ENCODE peak calls at places on chromosomes 6 and 20, in four cellular contexts. Z is mesenchymal stem cell, V is neuronal stem cell, X is H1. I is an unnamed sample.

GRCh38 chr20:61115627-61116026 is 136.4 kb upstream of the CDH4 start:
- DNase-seq in V (no peak), X (no peak), Z (no peak), I (no peak)

GRCh38 chr20:50273601-50274491 is 83.2 kb downstream of the CEBPB start:
- DNase-seq in X (no peak), V (no peak), Z (no peak), I (no peak)

GRCh38 chr6:113893866-113894265 is 36.7 kb downstream of the MARCKS start:
- DNase-seq in V (no peak), X (no peak), Z (peak; percentile 45), I (no peak)

GRCh38 chr6:168865-169455 is 123.3 kb upstream of the DUSP22 start:
- DNase-seq in V (peak; percentile 35), Z (peak; percentile 65), X (no peak), I (no peak)

GRCh38 chr6:4344317-4344899 is 209.0 kb upstream of the ECI2 start:
- DNase-seq in X (no peak), Z (peak; percentile 40), V (no peak), I (peak; percentile 18)

GRCh38 chr6:25017932-25018581 is 82.3 kb upstream of the RIPOR2 start:
- DNase-seq in X (peak; percentile 75), Z (peak; percentile 47), V (peak; percentile 48), I (peak; percentile 91)

GRCh38 chr6:5202206-5202605 is 58.5 kb downstream of the LYRM4 start:
- DNase-seq in Z (no peak), V (no peak), X (no peak), I (no peak)

GRCh38 chr6:68635706-68636513 is 828 bp downstream of the ADGRB3 start:
- DNase-seq in X (peak; percentile 53), V (peak; percentile 23), Z (peak; percentile 42), I (no peak)

GRCh38 chr20:40471261-40471629 is 217.8 kb downstream of the MAFB start:
- DNase-seq in V (peak; percentile 15), X (peak; percentile 51), Z (peak; percentile 7), I (peak; percentile 82)

GRCh38 chr6:148624025-148624424 is 122.8 kb upstream of the UST start:
- DNase-seq in Z (peak; percentile 64), V (no peak), X (no peak), I (peak; percentile 60)

GRCh38 chr6:154462425-154462824 is 48.1 kb downstream of the CNKSR3 start:
- DNase-seq in V (no peak), X (no peak), Z (no peak), I (no peak)

GRCh38 chr6:10721850-10722569 is 860 bp upstream of the TMEM14C start:
- DNase-seq in V (no peak), X (no peak), Z (no peak), I (no peak)

GRCh38 chr6:81808834-81809598 is 56.5 kb upstream of the TENT5A start:
- DNase-seq in X (no peak), V (no peak), Z (peak; percentile 7), I (no peak)

GRCh38 chr20:50992733-50993457 is 30.0 kb downstream of the KCNG1 start:
- DNase-seq in X (peak; percentile 82), Z (peak; percentile 81), V (peak; percentile 85), I (peak; percentile 62)

GRCh38 chr6:118934461-118935330 is at the start of gene MCM9:
- DNase-seq in V (peak; percentile 90), X (peak; percentile 90), Z (peak; percentile 91), I (peak; percentile 94)

GRCh38 chr6:168120390-168121307 is 41.6 kb upstream of the FRMD1 start:
- DNase-seq in X (peak; percentile 29), V (no peak), Z (no peak), I (no peak)

GRCh38 chr20:6178537-6178936 is 55.7 kb upstream of the FERMT1 start:
- DNase-seq in Z (peak; percentile 51), V (peak; percentile 24), X (no peak), I (no peak)

GRCh38 chr20:40564997-40565680 is 123.9 kb downstream of the MAFB start:
- DNase-seq in Z (peak; percentile 85), V (no peak), X (no peak), I (no peak)

GRCh38 chr6:40848038-40848437 is 191.0 kb downstream of the UNC5CL start:
- DNase-seq in Z (peak; percentile 77), V (no peak), X (no peak), I (no peak)

GRCh38 chr6:116316772-116317467 is 37.2 kb upstream of the TSPYL1 start:
- DNase-seq in X (no peak), Z (no peak), V (no peak), I (no peak)

GRCh38 chr6:108653864-108654402 is 93.2 kb downstream of the FOXO3 start:
- DNase-seq in X (no peak), Z (no peak), V (no peak), I (no peak)

GRCh38 chr6:15244605-15245360 is 1.1 kb upstream of the JARID2 start:
- DNase-seq in Z (peak; percentile 79), V (no peak), X (peak; percentile 67), I (peak; percentile 85)

GRCh38 chr20:50693001-50693400 is 1.7 kb upstream of the RIPOR3 start:
- DNase-seq in Z (no peak), X (no peak), V (no peak), I (no peak)

GRCh38 chr20:37335642-37336368 is 10.1 kb upstream of the SRC start:
- DNase-seq in X (no peak), V (no peak), Z (no peak), I (peak; percentile 53)

GRCh38 chr6:51411726-51412125 is 593.1 kb downstream of the TFAP2B start:
- DNase-seq in V (no peak), Z (no peak), X (no peak), I (no peak)

GRCh38 chr6:36539814-36540568 is 7.3 kb downstream of the STK38 start:
- DNase-seq in V (no peak), Z (no peak), X (no peak), I (peak; percentile 92)

GRCh38 chr20:36950432-36951197 is 893 bp downstream of the SAMHD1 start:
- DNase-seq in V (peak; percentile 15), Z (peak; percentile 65), X (no peak), I (peak; percentile 44)

GRCh38 chr6:4666886-4667513 is 109.2 kb upstream of the CDYL start:
- DNase-seq in X (peak; percentile 23), Z (no peak), V (no peak), I (no peak)

GRCh38 chr6:129368970-129369369 is 341.0 kb downstream of the ARHGAP18 start:
- DNase-seq in V (no peak), X (no peak), Z (no peak), I (no peak)

GRCh38 chr6:143941852-143942627 is 66.0 kb downstream of the PLAGL1 start:
- DNase-seq in V (peak; percentile 68), Z (peak; percentile 62), X (peak; percentile 83), I (no peak)

GRCh38 chr6:22250486-22250885 is 46.4 kb downstream of the PRL start:
- DNase-seq in V (peak; percentile 67), Z (no peak), X (peak; percentile 56), I (no peak)

GRCh38 chr20:62823688-62824475 is 7.0 kb downstream of the COL9A3 start:
- DNase-seq in V (no peak), X (peak; percentile 71), Z (no peak), I (no peak)

GRCh38 chr6:169903122-169903521 is 151.7 kb downstream of the ERMARD start:
- DNase-seq in V (no peak), Z (no peak), X (no peak), I (peak; percentile 35)

GRCh38 chr6:136344420-136344819 is 54.8 kb upstream of the BCLAF1 start:
- DNase-seq in V (no peak), X (no peak), Z (peak; percentile 14), I (no peak)

GRCh38 chr6:26175428-26176181 is 88.4 kb downstream of the HFE start:
- DNase-seq in Z (peak; percentile 83), X (peak; percentile 54), V (peak; percentile 55), I (peak; percentile 50)

GRCh38 chr20:1818247-1818840 is 76.9 kb upstream of the SIRPA start:
- DNase-seq in X (no peak), Z (no peak), V (no peak), I (no peak)
- H3K23ac ChIP-seq in X (no peak overlapping the region), Z (no peak overlapping the region), V (no peak overlapping the region), I (no peak overlapping the region)

GRCh38 chr6:87826376-87826775 is 124.3 kb upstream of the AKIRIN2 start:
- DNase-seq in V (no peak), Z (peak; percentile 33), X (no peak), I (no peak)
- H2BK12ac ChIP-seq in V (no peak overlapping the region), Z (no peak overlapping the region), X (no peak overlapping the region), I (no peak overlapping the region)

GRCh38 chr6:158996863-158997262 is 3.1 kb downstream of the RSPH3 start:
- DNase-seq in X (no peak), Z (peak; percentile 28), V (no peak), I (no peak)

GRCh38 chr6:158999669-159000403 is at the start of gene RSPH3:
- DNase-seq in V (peak; percentile 93), Z (peak; percentile 94), X (peak; percentile 96), I (peak; percentile 99)

GRCh38 chr6:159004592-159004991 is 4.6 kb upstream of the RSPH3 start:
- DNase-seq in X (no peak), Z (no peak), V (no peak), I (no peak)

GRCh38 chr6:159002432-159003160 is 2.6 kb upstream of the RSPH3 start:
- DNase-seq in V (no peak), Z (peak; percentile 20), X (no peak), I (peak; percentile 24)

GRCh38 chr6:158999154-158999668 is 791 bp downstream of the RSPH3 start:
- DNase-seq in X (no peak), Z (no peak), V (no peak), I (no peak)
- H3K23ac ChIP-seq in X (no peak overlapping the region), Z (peak overlapping the region; percentile 20), V (peak overlapping the region; percentile 96), I (no peak overlapping the region)

GRCh38 chr6:135179920-135180457 is 1.1 kb upstream of the MYB start:
- DNase-seq in V (peak; percentile 2), Z (no peak), X (no peak), I (no peak)

GRCh38 chr6:135182993-135183531 is 2.0 kb downstream of the MYB start:
- DNase-seq in X (peak; percentile 74), Z (no peak), V (peak; percentile 12), I (peak; percentile 25)

GRCh38 chr6:135181333-135182119 is 418 bp downstream of the MYB start:
- DNase-seq in Z (peak; percentile 28), X (no peak), V (peak; percentile 21), I (no peak)

GRCh38 chr6:135182120-135182992 is 1.2 kb downstream of the MYB start:
- DNase-seq in Z (peak; percentile 33), V (peak; percentile 26), X (peak; percentile 66), I (peak; percentile 46)

DNA sequence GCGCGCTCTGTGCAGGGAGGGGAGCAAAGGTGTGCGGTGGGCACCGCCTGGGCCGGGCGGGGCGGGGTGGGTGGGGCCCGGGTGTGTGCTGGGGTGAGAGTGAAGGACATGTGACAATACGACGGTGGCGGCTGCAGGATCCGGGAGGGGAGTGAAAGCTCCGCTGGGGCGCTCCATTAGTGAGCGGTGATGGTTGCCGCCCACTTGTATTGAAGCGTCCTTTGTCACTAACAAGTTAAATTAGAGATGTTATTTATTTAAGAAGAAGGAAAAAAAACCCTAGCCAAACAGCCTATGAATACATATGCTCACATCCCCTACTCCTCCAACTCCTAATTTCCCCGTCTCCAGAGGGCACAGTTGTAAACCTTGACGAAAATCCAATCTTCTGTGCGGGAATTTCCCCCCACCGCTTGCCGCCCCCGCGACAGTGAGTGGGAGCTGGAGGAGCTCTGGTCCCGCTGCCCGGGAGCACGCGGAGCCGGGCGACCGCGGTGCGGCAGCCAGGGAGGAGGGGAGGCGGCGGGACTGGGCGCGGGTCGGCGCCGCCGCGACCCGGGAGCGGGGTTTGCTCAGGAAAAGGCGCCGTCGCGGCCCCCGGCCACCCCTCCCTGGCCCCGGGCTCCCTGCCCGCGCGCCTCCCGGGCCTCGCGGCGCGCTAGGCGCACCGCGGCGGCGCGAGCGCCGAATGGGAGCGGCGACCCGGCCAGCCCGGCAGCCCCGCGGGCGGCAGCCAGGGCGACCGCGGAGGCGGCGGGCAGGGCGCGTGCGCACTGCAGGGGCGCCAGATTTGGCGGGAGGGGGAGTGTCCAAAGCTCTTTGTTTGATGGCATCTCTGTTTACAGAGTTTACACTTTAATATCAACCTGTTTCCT is at the start of gene MYB:
- DNase-seq in Z (peak; percentile 49), X (peak; percentile 81), V (peak; percentile 67), I (peak; percentile 75)
- H2BK12ac ChIP-seq in Z (no peak within 1 kb of the TSS), X (no peak within 1 kb of the TSS), V (no peak within 1 kb of the TSS), I (no peak within 1 kb of the TSS)